ENCODE peak calls at places on chromosome 1, in five cellular contexts. W is non-pigmented ciliary epithelial cell; Y is CD4-positive, alpha-beta T cell; K is lower lobe of right lung; N is AG08396. I is an unnamed sample.

GRCh38 chr1:103917771-103918170 is 168.1 kb downstream of the AMY1C start:
- DNase-seq in W (no peak), Y (no peak), K (no peak), N (no peak), I (no peak)

GRCh38 chr1:113835686-113836290 is 23.5 kb upstream of the RSBN1 start:
- DNase-seq in W (no peak), Y (no peak), K (no peak), N (peak; percentile 21), I (no peak)

GRCh38 chr1:93566227-93566626 is 115.4 kb downstream of the BCAR3 start:
- DNase-seq in W (no peak), Y (no peak), K (no peak), N (no peak), I (no peak)

GRCh38 chr1:238608139-238608538 is 717.4 kb upstream of the ZP4 start:
- DNase-seq in W (no peak), Y (no peak), K (no peak), N (no peak), I (no peak)

GRCh38 chr1:108512239-108513071 is 47.4 kb upstream of the EEIG2 start:
- DNase-seq in W (peak; percentile 13), Y (no peak), K (no peak), N (peak; percentile 43), I (no peak)

GRCh38 chr1:248873993-248874671 is 15.2 kb upstream of the ZNF692 start:
- DNase-seq in W (no peak), Y (peak; percentile 78), K (peak; percentile 69), N (peak; percentile 50), I (peak; percentile 63)

GRCh38 chr1:180643693-180644092 is 11.9 kb downstream of the XPR1 start:
- DNase-seq in W (no peak), Y (no peak), K (no peak), N (peak; percentile 18), I (no peak)

GRCh38 chr1:108830119-108831008 is 26.5 kb downstream of the AKNAD1 start:
- DNase-seq in W (peak; percentile 85), Y (no peak), K (peak; percentile 58), N (peak; percentile 87), I (no peak)

GRCh38 chr1:233448290-233448689 is 120.8 kb downstream of the MAP3K21 start:
- DNase-seq in W (no peak), Y (no peak), K (no peak), N (no peak), I (no peak)

GRCh38 chr1:177907000-177907399 is 62.9 kb downstream of the SEC16B start:
- DNase-seq in W (no peak), Y (no peak), K (no peak), N (no peak), I (no peak)

GRCh38 chr1:55938376-55938850 is 641.0 kb downstream of the PLPP3 start:
- DNase-seq in W (no peak), Y (no peak), K (no peak), N (no peak), I (no peak)

GRCh38 chr1:178408869-178409268 is 87.9 kb downstream of the CLEC20A start:
- DNase-seq in W (no peak), Y (no peak), K (no peak), N (no peak), I (no peak)

GRCh38 chr1:92536593-92537332 is 50.0 kb upstream of the GFI1 start:
- DNase-seq in W (no peak), Y (no peak), K (no peak), N (peak; percentile 22), I (no peak)

GRCh38 chr1:42145190-42145716 is 8.0 kb upstream of the GUCA2B start:
- DNase-seq in W (no peak), Y (no peak), K (no peak), N (no peak), I (no peak)

I was measured in T-helper 22 cell.